ENCODE peak calls at places on chromosomes 16 and 17, in six cellular contexts. E is fibroblast of lung; A is aorta; N is effector memory CD4-positive, alpha-beta T cell; C is GM23248; R is mesenchymal stem cell. X is an unnamed sample. For H3K27me3, the result is how much of the 10 kb centered on the place peaks cover.

GRCh38 chr17:19383681-19384470 is 3.1 kb downstream of the MFAP4 start:
- DNase-seq in N (no peak), R (no peak), A (no peak), C (peak), E (peak), X (no peak)

GRCh38 chr16:31177136-31177535 is 2.8 kb upstream of the FUS start:
- DNase-seq in C (peak), N (peak), R (peak), A (no peak), E (peak), X (peak)

GRCh38 chr17:39603304-39604016 is 4.3 kb downstream of the NEUROD2 start:
- DNase-seq in C (no peak), E (no peak), A (no peak), R (no peak), N (no peak), X (peak)

GRCh38 chr16:19805459-19806160 is 79.0 kb downstream of the GPRC5B start:
- DNase-seq in N (no peak), R (no peak), A (no peak), C (no peak), E (no peak), X (peak)

GRCh38 chr17:37278247-37278894 is 97.4 kb upstream of the C17orf78 start:
- DNase-seq in R (no peak), A (no peak), N (no peak), C (no peak), E (no peak), X (no peak)

GRCh38 chr16:58615280-58615679 is 14.3 kb downstream of the CNOT1 start:
- DNase-seq in A (no peak), C (peak), R (no peak), N (no peak), E (peak), X (no peak)

GRCh38 chr16:17070882-17071592 is 399.7 kb downstream of the XYLT1 start:
- DNase-seq in N (peak), A (peak), C (peak), R (no peak), E (no peak), X (peak)

GRCh38 chr16:11379420-11379819 is 34.2 kb downstream of the RMI2 start:
- DNase-seq in C (peak), N (no peak), E (no peak), R (no peak), A (no peak), X (no peak)

GRCh38 chr16:25014500-25015147 is 545 bp downstream of the ARHGAP17 start:
- DNase-seq in A (peak), R (peak), C (peak), E (peak), N (no peak), X (no peak)

GRCh38 chr17:42929497-42929844 is 28.9 kb downstream of the G6PC1 start:
- DNase-seq in E (no peak), R (no peak), A (no peak), N (no peak), C (no peak), X (no peak)

GRCh38 chr17:42924891-42925290 is 24.3 kb downstream of the G6PC1 start:
- DNase-seq in C (no peak), N (no peak), A (no peak), E (no peak), R (no peak), X (no peak)

DNA sequence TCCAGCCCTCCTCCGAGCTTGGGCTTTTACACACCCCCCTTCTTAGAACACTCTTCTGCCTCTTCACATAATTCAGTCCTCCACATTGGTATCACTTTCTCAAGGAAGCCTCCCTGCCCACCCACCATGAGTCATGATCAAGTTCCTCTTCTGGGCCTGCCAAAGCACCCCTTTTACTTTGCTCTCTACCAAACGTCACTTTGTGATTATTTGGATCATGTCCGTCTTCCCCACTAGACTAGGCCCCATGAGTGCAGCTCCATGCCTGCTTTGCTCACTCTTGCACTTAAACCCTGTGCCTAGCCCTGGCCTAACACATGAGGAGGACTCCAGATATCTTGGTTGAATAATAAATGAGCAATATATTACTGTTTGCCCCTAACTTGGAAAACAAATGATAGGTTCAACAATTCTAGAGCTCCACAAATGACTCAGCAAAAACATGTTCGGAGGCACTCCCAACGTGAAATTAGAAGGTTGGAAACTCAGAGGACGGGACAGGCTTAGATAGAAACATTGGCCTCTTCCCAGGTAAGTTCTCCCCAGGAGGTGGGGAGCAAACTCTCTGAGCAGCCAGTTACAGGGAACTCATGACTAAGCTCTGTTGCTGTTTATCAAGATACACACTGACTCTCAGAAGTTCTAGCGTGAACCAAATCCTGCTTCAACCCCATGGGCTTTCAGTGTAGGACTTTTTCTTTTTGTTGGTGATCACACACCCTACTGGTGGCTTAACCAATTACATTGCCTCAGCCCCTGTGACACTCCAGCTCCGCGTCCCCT is 28.3 kb downstream of the G6PC1 start:
- DNase-seq in E (peak), A (peak), C (peak), N (no peak), R (peak), X (peak)
- H3K27ac ChIP-seq in E (peak), A (peak), C (peak), N (no peak), R (no peak), X (no peak)

GRCh38 chr16:54931757-54932660 is 1.3 kb downstream of the IRX5 start:
- DNase-seq in N (no peak), A (no peak), C (peak), R (no peak), E (no peak), X (no peak)
- H3K27me3 ChIP-seq in N (half or more), A (under half), C (under half), R (under half), E (half or more), X (under half)

GRCh38 chr16:1621851-1622250 is 9.7 kb downstream of the CRAMP1 start:
- DNase-seq in E (no peak), R (no peak), N (no peak), A (no peak), C (no peak), X (no peak)

GRCh38 chr16:1630450-1631213 is 18.5 kb downstream of the CRAMP1 start:
- DNase-seq in C (no peak), E (no peak), A (no peak), N (no peak), R (no peak), X (no peak)

GRCh38 chr16:1631230-1631629 is 19.1 kb downstream of the CRAMP1 start:
- DNase-seq in E (no peak), A (no peak), R (no peak), C (no peak), N (no peak), X (no peak)

GRCh38 chr16:1626776-1627175 is 14.6 kb downstream of the CRAMP1 start:
- DNase-seq in A (no peak), E (no peak), C (no peak), N (no peak), R (no peak), X (no peak)

GRCh38 chr16:1626327-1626726 is 14.2 kb downstream of the CRAMP1 start:
- DNase-seq in A (no peak), N (no peak), C (no peak), E (no peak), R (no peak), X (no peak)
- H3K27ac ChIP-seq in A (no peak), N (no peak), C (no peak), E (no peak), R (no peak), X (no peak)

DNA sequence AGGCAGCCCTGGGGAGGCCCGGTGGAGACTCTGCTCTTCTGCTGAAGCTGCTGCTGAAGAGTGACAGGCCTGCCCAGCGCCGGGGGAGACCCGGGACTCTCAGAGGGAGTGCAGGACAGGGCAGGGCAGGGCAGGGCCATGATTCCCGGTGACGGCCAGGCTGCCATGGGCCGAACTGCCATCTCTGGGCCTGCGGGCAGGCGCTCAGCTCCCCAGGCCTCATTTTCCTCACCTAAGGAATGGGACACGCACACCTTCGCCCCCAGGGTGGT is 22.6 kb upstream of the SSTR5 start:
- DNase-seq in N (no peak), E (no peak), R (no peak), A (no peak), C (no peak), X (no peak)
- H3K27me3 ChIP-seq in N (under half), E (under half), R (under half), A (under half), C (under half), X (under half)